ENCODE peak calls at places on chromosome 1, in five cellular contexts. Z, E, X, V and S are unnamed samples. For H3K4me1, the result is how much of the 10 kb centered on the place peaks cover.

GRCh38 chr1:20719261-20719660 is 1.5 kb upstream of the KIF17 start:
- DNase-seq in Z (no peak), E (no peak), X (peak), V (peak), S (no peak)

GRCh38 chr1:181490276-181490675 is 7.0 kb downstream of the CACNA1E start:
- DNase-seq in Z (no peak), E (no peak), X (no peak), V (no peak), S (no peak)

GRCh38 chr1:9960705-9961562 is 17.7 kb downstream of the NMNAT1 start:
- DNase-seq in Z (peak), E (no peak), X (no peak), V (no peak), S (peak)

GRCh38 chr1:224067621-224068457 is 46.1 kb upstream of the FBXO28 start:
- DNase-seq in Z (no peak), E (peak), X (no peak), V (no peak), S (no peak)

GRCh38 chr1:64404202-64404601 is 65.7 kb upstream of the CACHD1 start:
- DNase-seq in Z (no peak), E (no peak), X (no peak), V (no peak), S (no peak)

GRCh38 chr1:14519976-14520375 is 78.5 kb upstream of the KAZN start:
- DNase-seq in Z (no peak), E (peak), X (no peak), V (no peak), S (no peak)

GRCh38 chr1:170578356-170578755 is 46.4 kb downstream of the GORAB start:
- DNase-seq in Z (no peak), E (peak), X (no peak), V (no peak), S (no peak)

GRCh38 chr1:117967900-117968299 is 38.4 kb downstream of the WDR3 start:
- DNase-seq in Z (peak), E (no peak), X (no peak), V (no peak), S (peak)

GRCh38 chr1:204836856-204837255 is 33.8 kb upstream of the NFASC start:
- DNase-seq in Z (no peak), E (no peak), X (no peak), V (no peak), S (no peak)

GRCh38 chr1:85340427-85340826 is 64.0 kb upstream of the BCL10 start:
- DNase-seq in Z (no peak), E (no peak), X (no peak), V (no peak), S (no peak)

GRCh38 chr1:202155478-202156021 is 4.9 kb downstream of the PTPN7 start:
- DNase-seq in Z (no peak), E (peak), X (peak), V (no peak), S (peak)

GRCh38 chr1:162712317-162713029 is 78.0 kb upstream of the HSD17B7 start:
- DNase-seq in Z (no peak), E (no peak), X (no peak), V (no peak), S (no peak)

GRCh38 chr1:183019860-183020259 is 3.4 kb upstream of the LAMC1 start:
- DNase-seq in Z (peak), E (peak), X (peak), V (no peak), S (no peak)

GRCh38 chr1:59015708-59016107 is 231.9 kb upstream of the JUN start:
- DNase-seq in Z (peak), E (peak), X (peak), V (no peak), S (no peak)

GRCh38 chr1:48208652-48209051 is 13.9 kb upstream of the SLC5A9 start:
- DNase-seq in Z (no peak), E (no peak), X (no peak), V (no peak), S (no peak)
- TF ChIP-seq CTCF in Z (no peak), E (no peak), X (no peak), V (no peak), S (no peak)

GRCh38 chr1:97508653-97509218 is 412.1 kb downstream of the DPYD start:
- DNase-seq in Z (no peak), E (no peak), X (no peak), V (no peak), S (no peak)
- H3K4me3 ChIP-seq in Z (no peak), E (no peak), X (no peak), V (no peak), S (no peak)

GRCh38 chr1:210711825-210712224 is 383.1 kb downstream of the HHAT start:
- DNase-seq in Z (no peak), E (no peak), X (peak), V (no peak), S (no peak)
- H3K4me1 ChIP-seq in Z (under half), E (under half), X (under half), V (under half), S (under half)

DNA sequence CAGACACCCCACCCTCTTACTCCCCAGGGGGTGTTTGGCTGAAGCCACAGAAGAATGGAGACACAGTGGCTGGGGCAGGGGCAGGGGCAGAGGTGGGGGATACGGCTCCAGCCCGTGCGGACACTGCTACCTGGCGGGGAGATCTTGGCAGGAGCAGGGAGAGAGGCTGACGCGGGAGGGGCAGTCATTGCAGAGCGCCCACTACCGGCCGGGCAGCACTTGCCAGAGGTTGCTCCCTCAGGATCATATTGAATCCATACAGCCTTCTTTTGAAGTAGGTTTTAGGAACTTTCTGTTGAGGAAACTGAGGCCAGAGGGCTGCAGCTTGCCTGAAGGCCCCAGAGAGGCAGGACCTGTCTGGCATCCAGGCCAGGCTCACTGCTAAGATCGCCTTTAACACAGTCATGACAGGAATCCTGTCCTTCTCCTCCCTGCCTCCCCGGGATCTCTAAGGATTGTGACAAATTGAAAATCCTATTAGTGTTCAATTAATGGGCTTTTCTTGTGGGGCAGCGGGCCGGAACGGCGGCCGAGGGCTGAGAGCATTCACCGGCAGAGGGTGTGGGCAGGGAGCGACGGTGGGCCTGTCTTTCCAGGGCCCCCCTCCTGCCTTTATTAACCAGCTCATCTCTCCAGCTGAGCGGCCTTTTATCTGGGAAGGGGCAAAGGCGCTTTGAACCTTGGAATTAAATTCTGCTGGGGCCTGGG is 65.5 kb upstream of the WNT4 start:
- DNase-seq in Z (no peak), E (peak), X (no peak), V (no peak), S (peak)
- TF ChIP-seq CTCF in Z (no peak), E (peak), X (no peak), V (no peak), S (no peak)

GRCh38 chr1:218254296-218254918 is 30.7 kb upstream of the RRP15 start:
- DNase-seq in Z (no peak), E (no peak), X (no peak), V (no peak), S (no peak)

GRCh38 chr1:218249757-218250156 is 35.3 kb upstream of the RRP15 start:
- DNase-seq in Z (no peak), E (no peak), X (no peak), V (no peak), S (no peak)

GRCh38 chr1:218247339-218247738 is 37.8 kb upstream of the RRP15 start:
- DNase-seq in Z (no peak), E (no peak), X (no peak), V (no peak), S (no peak)

DNA sequence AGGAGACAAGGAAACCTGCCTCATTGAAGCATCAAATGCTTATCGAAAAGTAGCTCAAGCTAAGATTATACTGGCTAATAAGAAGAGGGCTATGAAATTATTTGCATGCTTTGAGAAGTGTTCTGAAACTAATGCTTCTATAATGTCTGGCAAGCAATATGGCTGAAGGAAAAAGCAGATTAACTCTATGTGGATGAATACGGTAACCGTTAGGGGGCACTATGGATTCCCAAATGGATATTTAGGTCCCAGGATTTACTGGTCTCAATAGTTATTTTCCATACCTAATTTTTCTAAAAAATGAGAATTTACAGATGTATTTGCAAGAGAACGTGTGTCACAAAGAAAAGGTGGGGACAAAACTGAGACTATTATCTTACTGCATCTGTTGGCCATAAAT is 34.6 kb upstream of the RRP15 start:
- DNase-seq in Z (no peak), E (no peak), X (no peak), V (no peak), S (no peak)
- H3K4me3 ChIP-seq in Z (no peak), E (no peak), X (no peak), V (no peak), S (no peak)

DNA sequence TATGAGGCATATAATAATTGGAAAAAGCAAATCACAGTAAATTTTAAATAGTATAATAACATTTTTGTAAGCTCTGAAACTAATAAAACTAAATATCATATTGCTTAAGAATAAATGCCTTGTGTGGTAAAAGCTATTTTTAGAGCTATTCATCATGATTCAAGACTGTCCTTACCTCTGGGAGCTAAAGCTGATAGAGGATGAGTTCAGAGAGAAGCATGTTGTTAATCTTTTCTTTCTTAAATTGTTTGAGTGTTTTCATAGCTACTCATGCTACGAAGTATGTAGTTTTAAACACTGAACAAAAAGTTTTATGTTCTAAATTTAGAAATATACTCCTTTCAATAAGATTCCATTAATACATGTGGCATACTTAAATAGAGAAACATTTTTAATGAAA is 30.5 kb downstream of the IFI16 start:
- DNase-seq in Z (peak), E (no peak), X (no peak), V (no peak), S (no peak)
- H3K4me1 ChIP-seq in Z (under half), E (under half), X (under half), V (under half), S (under half)